ENCODE peak calls at places on chromosomes 13 and 19, in seven cellular contexts. R is hepatocyte; Z is tibial artery; N is pancreas; U is tibial nerve; Y is CD8-positive, alpha-beta memory T cell; M is CD8-positive, alpha-beta T cell. L is an unnamed sample. For H3K4me1, the result is how much of the 10 kb centered on the place peaks cover.

GRCh38 chr13:60754211-60754610 is 357.2 kb downstream of the TDRD3 start:
- DNase-seq in Z (no peak), Y (no peak), R (no peak), N (no peak), M (no peak), U (no peak), L (no peak)

GRCh38 chr19:11269408-11269807 is 7.1 kb upstream of the DOCK6 start:
- DNase-seq in Z (no peak), Y (no peak), M (no peak), R (no peak), N (no peak), U (no peak), L (no peak)

GRCh38 chr13:28531956-28532225 is 37.0 kb upstream of the FLT1 start:
- DNase-seq in M (no peak), R (no peak), Y (no peak), N (no peak), U (no peak), Z (no peak), L (no peak)

GRCh38 chr13:31160857-31161582 is 684 bp downstream of the HSPH1 start:
- DNase-seq in N (peak), Y (peak), Z (peak), U (peak), M (peak), R (peak), L (peak)

GRCh38 chr13:60494296-60494695 is 97.3 kb downstream of the TDRD3 start:
- DNase-seq in Y (no peak), N (no peak), M (no peak), Z (no peak), U (no peak), R (no peak), L (no peak)

GRCh38 chr19:32691291-32691951 is at the start of gene NUDT19:
- DNase-seq in Y (peak), N (peak), Z (peak), U (peak), M (peak), R (peak), L (peak)

GRCh38 chr13:66405908-66406802 is 824.0 kb downstream of the PCDH9 start:
- DNase-seq in U (no peak), Z (no peak), Y (no peak), R (peak), M (no peak), N (no peak), L (no peak)

GRCh38 chr13:54424344-54424743 is 1395.7 kb downstream of the OLFM4 start:
- DNase-seq in N (no peak), M (no peak), R (no peak), Z (no peak), Y (no peak), U (no peak), L (no peak)

GRCh38 chr13:107395927-107396757 is 819.2 kb downstream of the LIG4 start:
- DNase-seq in Y (no peak), U (no peak), Z (no peak), R (no peak), M (no peak), N (no peak), L (no peak)

GRCh38 chr13:27124571-27124970 is 47.0 kb downstream of the USP12 start:
- DNase-seq in Z (no peak), M (no peak), Y (no peak), R (no peak), N (no peak), U (no peak), L (no peak)
- H3K4me1 ChIP-seq in Z (half or more), M (under half), Y (under half), R (under half), N (under half), U (under half), L (half or more)

GRCh38 chr19:925087-925911 is 536 bp upstream of the ARID3A start:
- DNase-seq in U (peak), N (peak), R (peak), Y (peak), M (peak), Z (peak), L (peak)
- H3K4me1 ChIP-seq in U (under half), N (under half), R (under half), Y (under half), M (under half), Z (under half), L (under half)

DNA sequence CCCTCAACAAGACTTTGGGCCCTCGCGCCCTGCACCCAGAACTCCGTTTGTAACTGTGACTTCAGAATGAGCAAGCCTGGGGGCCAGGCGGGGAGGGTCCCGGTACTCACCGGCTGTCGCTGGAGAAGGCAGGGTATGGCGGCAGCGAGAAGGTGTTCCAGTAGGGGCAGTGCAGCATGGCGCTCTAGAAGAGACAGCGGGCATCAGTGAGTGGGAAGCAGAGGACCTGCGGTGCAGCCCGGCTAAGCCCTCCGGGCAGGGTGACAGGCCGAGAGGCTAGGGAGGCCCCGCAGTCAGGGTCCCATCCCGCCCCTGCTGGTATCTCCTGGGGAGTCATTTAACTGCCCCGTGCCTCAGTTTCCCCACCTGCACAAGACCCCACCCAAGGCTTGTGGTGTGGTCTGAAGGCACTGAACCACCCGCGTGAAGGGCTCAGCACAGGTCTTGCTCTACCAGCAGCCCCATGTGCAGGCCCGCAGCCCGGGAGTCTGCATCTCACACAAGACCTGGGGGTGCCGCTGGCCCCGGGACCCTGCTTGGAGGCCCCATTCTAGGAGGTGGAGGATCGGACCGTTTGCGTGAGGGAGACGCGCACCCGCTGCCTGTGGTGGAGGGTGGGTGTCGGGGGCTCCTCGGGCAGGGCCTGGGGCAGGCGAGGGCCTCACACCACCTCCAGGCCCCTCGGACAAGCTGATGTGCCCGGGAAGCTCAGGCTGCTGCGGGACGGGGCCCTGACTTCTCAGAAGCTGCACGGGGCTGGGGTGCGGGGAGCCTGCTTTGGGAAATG is 24.6 kb downstream of the SBNO2 start:
- DNase-seq in N (no peak), Z (no peak), Y (no peak), M (no peak), R (no peak), U (no peak), L (no peak)
- H3K4me1 ChIP-seq in N (under half), Z (under half), Y (under half), M (under half), R (under half), U (under half), L (half or more)

DNA sequence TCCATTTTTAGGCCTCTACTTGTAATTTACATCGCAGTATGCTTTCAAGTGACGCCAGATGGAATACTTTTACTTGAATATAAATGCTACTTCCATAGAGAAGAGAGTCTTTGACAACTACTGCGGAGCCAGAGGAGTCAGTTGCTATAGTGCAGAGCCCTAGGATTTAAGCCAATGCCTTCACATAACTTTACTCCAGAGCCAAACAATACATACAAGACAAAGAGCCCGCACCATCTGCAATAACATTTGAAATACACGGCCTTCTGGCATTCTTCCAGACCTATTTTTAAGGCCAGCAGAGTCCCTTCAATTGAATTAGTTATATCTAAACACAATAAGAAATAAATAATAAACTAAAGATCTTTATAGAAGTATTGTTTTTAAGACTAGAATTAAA is 59.4 kb downstream of the XPO4 start:
- DNase-seq in U (no peak), M (no peak), N (no peak), Y (no peak), Z (no peak), R (peak), L (no peak)
- H3K4me1 ChIP-seq in U (under half), M (under half), N (under half), Y (under half), Z (under half), R (under half), L (under half)

GRCh38 chr13:97122381-97122996 is 99.6 kb upstream of the MBNL2 start:
- DNase-seq in U (no peak), N (no peak), R (no peak), Z (no peak), Y (no peak), M (no peak), L (no peak)

GRCh38 chr13:97124237-97124636 is 97.9 kb upstream of the MBNL2 start:
- DNase-seq in M (no peak), N (no peak), Z (no peak), R (no peak), U (no peak), Y (no peak), L (no peak)

GRCh38 chr13:97125810-97126738 is 96.1 kb upstream of the MBNL2 start:
- DNase-seq in U (no peak), Z (no peak), R (peak), N (no peak), Y (no peak), M (no peak), L (peak)

GRCh38 chr13:97127842-97128241 is 94.3 kb upstream of the MBNL2 start:
- DNase-seq in N (no peak), U (no peak), Y (no peak), M (no peak), Z (no peak), R (no peak), L (peak)

DNA sequence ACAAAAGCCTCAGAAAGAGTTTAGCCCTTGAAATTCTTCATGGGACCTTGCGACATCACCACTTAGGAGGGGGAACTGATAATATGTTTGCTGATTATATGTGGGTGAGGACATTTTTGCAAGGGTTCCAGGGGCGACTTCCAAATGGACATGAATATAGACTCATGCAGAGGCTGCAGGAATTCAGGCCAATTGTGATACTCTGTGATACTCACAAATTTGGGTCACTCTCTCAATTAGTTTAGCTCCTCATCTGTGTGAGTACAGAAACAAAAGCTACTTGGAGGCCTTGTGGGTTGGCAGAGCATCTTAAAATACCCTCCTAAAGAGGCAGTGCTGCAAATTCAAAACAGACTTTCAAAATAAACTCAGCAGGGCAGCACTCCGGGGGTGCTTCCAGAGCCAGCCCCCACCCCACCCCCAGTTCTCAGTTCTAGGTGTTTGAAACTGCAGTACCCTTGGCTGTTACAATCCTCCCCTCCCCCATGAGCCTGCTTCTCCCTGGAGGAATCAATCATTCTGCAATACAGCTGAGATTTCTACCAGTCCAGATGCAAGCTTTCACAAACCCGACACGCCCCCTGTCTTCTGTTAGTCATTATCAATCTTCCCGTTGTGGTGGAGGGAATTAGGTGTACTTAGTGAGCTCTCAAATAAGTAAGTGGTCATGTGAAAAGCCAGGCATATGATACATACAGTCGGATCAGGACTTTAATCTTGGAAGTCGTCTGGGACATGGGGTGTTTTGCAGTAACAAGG is 96.9 kb upstream of the MBNL2 start:
- DNase-seq in Z (peak), Y (no peak), M (no peak), R (peak), U (peak), N (peak), L (no peak)
- H3K4me1 ChIP-seq in Z (under half), Y (under half), M (under half), R (under half), U (under half), N (under half), L (under half)

GRCh38 chr13:32587774-32588165 is 1.5 kb downstream of the PDS5B start:
- DNase-seq in N (no peak), U (no peak), M (no peak), R (no peak), Z (no peak), Y (no peak), L (no peak)

GRCh38 chr13:32594339-32594738 is 8.1 kb downstream of the PDS5B start:
- DNase-seq in Y (no peak), R (no peak), M (no peak), Z (no peak), N (no peak), U (no peak), L (no peak)

GRCh38 chr13:32595306-32595705 is 9.1 kb downstream of the PDS5B start:
- DNase-seq in Z (no peak), U (no peak), N (no peak), M (no peak), Y (no peak), R (no peak), L (no peak)

GRCh38 chr13:32587014-32587773 is 942 bp downstream of the PDS5B start:
- DNase-seq in Y (peak), R (peak), Z (peak), U (peak), N (peak), M (peak), L (peak)

DNA sequence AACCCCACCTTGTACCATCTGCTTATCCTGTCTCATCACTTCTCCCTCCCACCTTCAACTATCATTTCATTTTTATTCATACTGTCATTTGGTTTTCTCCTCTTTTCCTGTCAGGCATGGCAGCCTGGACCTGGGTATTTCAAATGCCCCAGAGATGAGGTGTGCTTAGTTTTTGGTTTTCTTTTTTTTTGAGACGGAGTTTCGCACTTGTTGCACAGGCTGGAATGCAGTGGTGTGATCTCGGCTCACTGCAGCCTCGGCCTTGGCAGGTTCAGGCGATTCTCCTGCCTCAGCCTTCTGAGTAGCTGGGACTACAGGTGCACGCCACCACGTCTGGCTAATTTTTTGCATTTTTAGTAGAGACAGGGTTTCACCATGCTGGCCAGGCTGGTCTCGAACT is 5.8 kb downstream of the PDS5B start:
- DNase-seq in M (no peak), R (no peak), Z (no peak), Y (no peak), U (no peak), N (no peak), L (no peak)
- H3K4me1 ChIP-seq in M (under half), R (under half), Z (half or more), Y (under half), U (under half), N (under half), L (under half)

GRCh38 chr19:4060621-4061177 is 6.0 kb downstream of the ZBTB7A start:
- DNase-seq in Y (no peak), U (no peak), M (no peak), Z (no peak), R (peak), N (no peak), L (peak)
- H3K4me1 ChIP-seq in Y (half or more), U (half or more), M (half or more), Z (half or more), R (half or more), N (half or more), L (half or more)

GRCh38 chr19:14516746-14517438 is 1.3 kb downstream of the DNAJB1 start:
- DNase-seq in N (peak), U (no peak), R (no peak), Y (no peak), M (no peak), Z (no peak), L (no peak)

GRCh38 chr19:14516048-14516534 is 2.1 kb downstream of the DNAJB1 start:
- DNase-seq in M (no peak), U (no peak), N (no peak), Y (no peak), R (no peak), Z (no peak), L (peak)

GRCh38 chr19:14512420-14512961 is 5.7 kb downstream of the DNAJB1 start:
- DNase-seq in R (no peak), N (no peak), Y (no peak), U (no peak), Z (no peak), M (no peak), L (no peak)

GRCh38 chr19:14515501-14516047 is 2.6 kb downstream of the DNAJB1 start:
- DNase-seq in Z (no peak), N (no peak), R (no peak), Y (no peak), U (no peak), M (no peak), L (peak)

DNA sequence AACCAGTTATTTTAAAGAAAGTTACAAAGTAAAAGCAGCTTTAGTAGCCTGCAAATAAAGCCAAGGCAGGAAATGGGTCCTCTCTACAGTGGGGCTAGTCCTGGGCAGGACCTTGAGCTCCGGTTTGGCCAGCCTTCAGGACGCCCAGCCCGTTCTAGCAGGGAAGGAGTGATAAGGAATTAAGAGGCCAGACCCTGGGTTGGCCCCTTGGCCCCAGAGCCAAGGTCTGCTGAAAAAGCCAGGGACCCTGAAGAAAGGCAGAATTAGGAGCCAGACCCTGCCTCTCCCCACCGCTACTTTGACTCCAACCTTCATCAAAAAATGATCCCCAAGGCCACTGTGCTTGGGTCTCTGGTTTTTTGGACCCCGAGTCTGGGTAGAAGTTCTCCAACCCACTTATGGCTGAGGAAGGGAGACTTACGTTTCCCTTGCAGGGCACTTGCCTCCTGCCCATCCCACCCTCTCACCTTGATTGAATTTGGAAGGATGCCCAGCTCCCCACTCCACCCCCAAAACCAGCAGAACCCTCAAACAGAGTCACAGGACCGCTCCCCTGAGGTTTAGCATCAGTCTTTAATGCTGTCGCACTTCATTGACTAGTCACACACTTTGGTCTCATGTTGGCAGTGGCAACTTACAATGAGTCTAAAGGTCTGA is 3.9 kb downstream of the DNAJB1 start:
- DNase-seq in R (no peak), U (no peak), M (no peak), Y (no peak), Z (no peak), N (no peak), L (no peak)
- H3K4me1 ChIP-seq in R (under half), U (under half), M (under half), Y (half or more), Z (under half), N (under half), L (under half)

DNA sequence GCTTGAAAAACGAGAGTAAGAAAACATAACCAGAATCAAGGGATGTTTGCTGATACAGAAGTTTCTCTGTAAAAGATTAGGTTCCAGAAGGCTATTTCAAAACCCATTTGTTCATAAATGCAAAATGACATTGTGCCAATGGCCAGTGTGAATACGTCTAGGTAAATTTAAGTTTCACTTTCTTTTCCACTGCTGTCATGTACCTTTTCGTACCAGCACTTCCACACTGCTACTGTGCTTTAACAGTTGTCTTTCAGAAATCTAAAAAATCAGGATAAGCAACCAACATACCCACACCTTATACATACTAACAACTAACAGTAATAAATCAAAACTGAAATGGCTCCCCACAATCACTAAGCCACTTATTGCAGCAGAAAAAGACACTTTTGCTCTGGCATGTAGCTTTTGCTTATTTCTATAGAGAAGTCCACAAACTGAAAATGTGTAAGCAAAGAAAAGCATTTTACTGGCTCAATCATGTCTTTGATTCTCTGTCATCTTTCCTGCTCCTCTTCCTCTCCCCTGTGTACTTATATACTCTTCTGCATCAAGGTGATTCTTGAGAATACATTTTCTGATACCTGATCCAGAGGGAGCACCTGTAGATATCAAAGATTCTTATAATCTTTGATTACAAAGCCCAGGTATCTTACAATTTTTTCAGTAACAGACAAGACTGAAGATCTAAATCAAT is 34.3 kb downstream of the ELF1 start:
- DNase-seq in N (no peak), M (no peak), U (no peak), Z (no peak), Y (no peak), R (no peak), L (no peak)
- H3K4me1 ChIP-seq in N (half or more), M (half or more), U (under half), Z (under half), Y (half or more), R (under half), L (under half)